ENCODE peak calls at places on chromosomes 7 and 10, in six cellular contexts. One of them, this sample, is unnamed.
A peak's percentile ranks its signal among the peaks of the same experiment; 100 is the strongest.

GRCh38 chr10:14782691-14783363 is 8.1 kb upstream of the FAM107B start:
- DNase-seq in head of caudate nucleus: no peak
- DNase-seq in amniotic stem cell: peak; percentile 2
- DNase-seq in AG08395: no peak
- DNase-seq in stimulated activated CD4-positive, alpha-beta T cell treated with anti-CD3 and anti-CD28 coated beads, Interleukin-4, amount 100 ng/mL, for 4 hours: no peak
- DNase-seq in ELF-1: peak; percentile 55
- DNase-seq in this sample: no peak

GRCh38 chr10:94137747-94138146 is 144.0 kb downstream of the PLCE1 start:
- DNase-seq in AG08395: peak; percentile 21
- DNase-seq in stimulated activated CD4-positive, alpha-beta T cell treated with anti-CD3 and anti-CD28 coated beads, Interleukin-4, amount 100 ng/mL, for 4 hours: no peak
- DNase-seq in amniotic stem cell: no peak
- DNase-seq in ELF-1: no peak
- DNase-seq in head of caudate nucleus: no peak
- DNase-seq in this sample: no peak

GRCh38 chr7:133827707-133828580 is 299.2 kb upstream of the LRGUK start:
- DNase-seq in stimulated activated CD4-positive, alpha-beta T cell treated with anti-CD3 and anti-CD28 coated beads, Interleukin-4, amount 100 ng/mL, for 4 hours: no peak
- DNase-seq in ELF-1: no peak
- DNase-seq in AG08395: no peak
- DNase-seq in head of caudate nucleus: no peak
- DNase-seq in amniotic stem cell: no peak
- DNase-seq in this sample: no peak

GRCh38 chr7:127904706-127905056 is 126.6 kb downstream of the LRRC4 start:
- DNase-seq in stimulated activated CD4-positive, alpha-beta T cell treated with anti-CD3 and anti-CD28 coated beads, Interleukin-4, amount 100 ng/mL, for 4 hours: no peak
- DNase-seq in head of caudate nucleus: no peak
- DNase-seq in amniotic stem cell: no peak
- DNase-seq in AG08395: no peak
- DNase-seq in ELF-1: no peak
- DNase-seq in this sample: no peak

GRCh38 chr10:110361800-110362456 is 57.2 kb upstream of the SMNDC1 start:
- DNase-seq in AG08395: no peak
- DNase-seq in stimulated activated CD4-positive, alpha-beta T cell treated with anti-CD3 and anti-CD28 coated beads, Interleukin-4, amount 100 ng/mL, for 4 hours: no peak
- DNase-seq in head of caudate nucleus: no peak
- DNase-seq in amniotic stem cell: no peak
- DNase-seq in ELF-1: no peak
- DNase-seq in this sample: peak; percentile 26

GRCh38 chr10:130519791-130520190 is 383.6 kb downstream of the GLRX3 start:
- DNase-seq in AG08395: no peak
- DNase-seq in head of caudate nucleus: no peak
- DNase-seq in ELF-1: no peak
- DNase-seq in stimulated activated CD4-positive, alpha-beta T cell treated with anti-CD3 and anti-CD28 coated beads, Interleukin-4, amount 100 ng/mL, for 4 hours: no peak
- DNase-seq in amniotic stem cell: no peak
- DNase-seq in this sample: no peak

GRCh38 chr7:106220307-106220706 is 64.5 kb downstream of the NAMPT start:
- DNase-seq in AG08395: no peak
- DNase-seq in amniotic stem cell: no peak
- DNase-seq in head of caudate nucleus: no peak
- DNase-seq in ELF-1: peak; percentile 22
- DNase-seq in stimulated activated CD4-positive, alpha-beta T cell treated with anti-CD3 and anti-CD28 coated beads, Interleukin-4, amount 100 ng/mL, for 4 hours: no peak
- DNase-seq in this sample: no peak

GRCh38 chr7:48427671-48428070 is 256.4 kb downstream of the ABCA13 start:
- DNase-seq in stimulated activated CD4-positive, alpha-beta T cell treated with anti-CD3 and anti-CD28 coated beads, Interleukin-4, amount 100 ng/mL, for 4 hours: no peak
- DNase-seq in amniotic stem cell: no peak
- DNase-seq in ELF-1: no peak
- DNase-seq in head of caudate nucleus: no peak
- DNase-seq in AG08395: no peak
- DNase-seq in this sample: no peak

GRCh38 chr7:105336009-105336408 is 52.7 kb downstream of the SRPK2 start:
- DNase-seq in ELF-1: no peak
- DNase-seq in AG08395: no peak
- DNase-seq in amniotic stem cell: no peak
- DNase-seq in stimulated activated CD4-positive, alpha-beta T cell treated with anti-CD3 and anti-CD28 coated beads, Interleukin-4, amount 100 ng/mL, for 4 hours: no peak
- DNase-seq in head of caudate nucleus: no peak
- DNase-seq in this sample: no peak

GRCh38 chr7:112669306-112669705 is 120.9 kb downstream of the TMEM168 start:
- DNase-seq in AG08395: no peak
- DNase-seq in head of caudate nucleus: no peak
- DNase-seq in ELF-1: no peak
- DNase-seq in amniotic stem cell: no peak
- DNase-seq in stimulated activated CD4-positive, alpha-beta T cell treated with anti-CD3 and anti-CD28 coated beads, Interleukin-4, amount 100 ng/mL, for 4 hours: no peak
- DNase-seq in this sample: no peak

GRCh38 chr10:17239276-17239660 is 11.2 kb downstream of the VIM start:
- DNase-seq in AG08395: no peak
- DNase-seq in amniotic stem cell: no peak
- DNase-seq in head of caudate nucleus: no peak
- DNase-seq in stimulated activated CD4-positive, alpha-beta T cell treated with anti-CD3 and anti-CD28 coated beads, Interleukin-4, amount 100 ng/mL, for 4 hours: no peak
- DNase-seq in ELF-1: no peak
- DNase-seq in this sample: no peak

GRCh38 chr10:14438057-14438456 is 107.3 kb upstream of the FRMD4A start:
- DNase-seq in ELF-1: no peak
- DNase-seq in stimulated activated CD4-positive, alpha-beta T cell treated with anti-CD3 and anti-CD28 coated beads, Interleukin-4, amount 100 ng/mL, for 4 hours: no peak
- DNase-seq in amniotic stem cell: no peak
- DNase-seq in AG08395: no peak
- DNase-seq in head of caudate nucleus: no peak
- DNase-seq in this sample: no peak

GRCh38 chr10:110944997-110945396 is 25.6 kb downstream of the SHOC2 start:
- DNase-seq in head of caudate nucleus: no peak
- DNase-seq in stimulated activated CD4-positive, alpha-beta T cell treated with anti-CD3 and anti-CD28 coated beads, Interleukin-4, amount 100 ng/mL, for 4 hours: no peak
- DNase-seq in AG08395: peak; percentile 4
- DNase-seq in amniotic stem cell: no peak
- DNase-seq in ELF-1: no peak
- DNase-seq in this sample: no peak

GRCh38 chr10:48940958-48941357 is 1.3 kb upstream of the LRRC18 start:
- DNase-seq in amniotic stem cell: no peak
- DNase-seq in AG08395: no peak
- DNase-seq in ELF-1: peak; percentile 49
- DNase-seq in head of caudate nucleus: no peak
- DNase-seq in stimulated activated CD4-positive, alpha-beta T cell treated with anti-CD3 and anti-CD28 coated beads, Interleukin-4, amount 100 ng/mL, for 4 hours: no peak
- DNase-seq in this sample: no peak

GRCh38 chr7:93811198-93811597 is 79.4 kb downstream of the TFPI2 start:
- DNase-seq in stimulated activated CD4-positive, alpha-beta T cell treated with anti-CD3 and anti-CD28 coated beads, Interleukin-4, amount 100 ng/mL, for 4 hours: no peak
- DNase-seq in ELF-1: no peak
- DNase-seq in AG08395: no peak
- DNase-seq in amniotic stem cell: no peak
- DNase-seq in head of caudate nucleus: no peak
- DNase-seq in this sample: no peak

GRCh38 chr7:94632338-94633024 is 23.5 kb downstream of the SGCE start:
- DNase-seq in head of caudate nucleus: no peak
- DNase-seq in stimulated activated CD4-positive, alpha-beta T cell treated with anti-CD3 and anti-CD28 coated beads, Interleukin-4, amount 100 ng/mL, for 4 hours: no peak
- DNase-seq in AG08395: peak; percentile 42
- DNase-seq in amniotic stem cell: peak; percentile 83
- DNase-seq in ELF-1: no peak
- DNase-seq in this sample: no peak

GRCh38 chr7:99525713-99526440 is 21.4 kb downstream of the ZKSCAN5 start:
- DNase-seq in ELF-1: peak; percentile 8
- DNase-seq in stimulated activated CD4-positive, alpha-beta T cell treated with anti-CD3 and anti-CD28 coated beads, Interleukin-4, amount 100 ng/mL, for 4 hours: no peak
- DNase-seq in head of caudate nucleus: no peak
- DNase-seq in AG08395: no peak
- DNase-seq in amniotic stem cell: no peak
- DNase-seq in this sample: no peak

GRCh38 chr7:18607025-18607424 is 111.5 kb downstream of the HDAC9 start:
- DNase-seq in ELF-1: no peak
- DNase-seq in amniotic stem cell: peak; percentile 20
- DNase-seq in stimulated activated CD4-positive, alpha-beta T cell treated with anti-CD3 and anti-CD28 coated beads, Interleukin-4, amount 100 ng/mL, for 4 hours: no peak
- DNase-seq in AG08395: no peak
- DNase-seq in head of caudate nucleus: no peak
- DNase-seq in this sample: no peak

GRCh38 chr7:105589221-105590077 is 8.2 kb upstream of the EFCAB10 start:
- DNase-seq in ELF-1: peak; percentile 57
- DNase-seq in AG08395: peak; percentile 88
- DNase-seq in head of caudate nucleus: peak; percentile 70
- DNase-seq in stimulated activated CD4-positive, alpha-beta T cell treated with anti-CD3 and anti-CD28 coated beads, Interleukin-4, amount 100 ng/mL, for 4 hours: peak; percentile 21
- DNase-seq in amniotic stem cell: peak; percentile 88
- DNase-seq in this sample: no peak

GRCh38 chr7:105935250-105935649 is 27.8 kb upstream of the CDHR3 start:
- DNase-seq in stimulated activated CD4-positive, alpha-beta T cell treated with anti-CD3 and anti-CD28 coated beads, Interleukin-4, amount 100 ng/mL, for 4 hours: no peak
- DNase-seq in ELF-1: no peak
- DNase-seq in head of caudate nucleus: no peak
- DNase-seq in AG08395: no peak
- DNase-seq in amniotic stem cell: no peak
- DNase-seq in this sample: no peak

GRCh38 chr7:28107960-28108359 is 72.6 kb downstream of the JAZF1 start:
- DNase-seq in ELF-1: no peak
- DNase-seq in amniotic stem cell: no peak
- DNase-seq in head of caudate nucleus: no peak
- DNase-seq in stimulated activated CD4-positive, alpha-beta T cell treated with anti-CD3 and anti-CD28 coated beads, Interleukin-4, amount 100 ng/mL, for 4 hours: no peak
- DNase-seq in AG08395: no peak
- DNase-seq in this sample: no peak

GRCh38 chr7:155466814-155467675 is 9.1 kb downstream of the EN2 start:
- DNase-seq in amniotic stem cell: no peak
- DNase-seq in head of caudate nucleus: no peak
- DNase-seq in ELF-1: peak; percentile 90
- DNase-seq in stimulated activated CD4-positive, alpha-beta T cell treated with anti-CD3 and anti-CD28 coated beads, Interleukin-4, amount 100 ng/mL, for 4 hours: no peak
- DNase-seq in AG08395: no peak
- DNase-seq in this sample: no peak

GRCh38 chr10:7485267-7485601 is 74.4 kb upstream of the SFMBT2 start:
- DNase-seq in amniotic stem cell: no peak
- DNase-seq in stimulated activated CD4-positive, alpha-beta T cell treated with anti-CD3 and anti-CD28 coated beads, Interleukin-4, amount 100 ng/mL, for 4 hours: no peak
- DNase-seq in ELF-1: no peak
- DNase-seq in head of caudate nucleus: no peak
- DNase-seq in AG08395: no peak
- DNase-seq in this sample: no peak

GRCh38 chr7:10908600-10908999 is 65.1 kb upstream of the PHF14 start:
- DNase-seq in ELF-1: peak; percentile 98
- DNase-seq in AG08395: no peak
- DNase-seq in amniotic stem cell: no peak
- DNase-seq in stimulated activated CD4-positive, alpha-beta T cell treated with anti-CD3 and anti-CD28 coated beads, Interleukin-4, amount 100 ng/mL, for 4 hours: no peak
- DNase-seq in head of caudate nucleus: no peak
- DNase-seq in this sample: no peak

GRCh38 chr10:97459933-97460332 is 14.0 kb downstream of the ZDHHC16 start:
- DNase-seq in AG08395: no peak
- DNase-seq in ELF-1: no peak
- DNase-seq in amniotic stem cell: no peak
- DNase-seq in head of caudate nucleus: no peak
- DNase-seq in stimulated activated CD4-positive, alpha-beta T cell treated with anti-CD3 and anti-CD28 coated beads, Interleukin-4, amount 100 ng/mL, for 4 hours: no peak
- DNase-seq in this sample: no peak

GRCh38 chr10:30413996-30414576 is 19.9 kb upstream of the MAP3K8 start:
- DNase-seq in amniotic stem cell: peak; percentile 53
- DNase-seq in AG08395: peak; percentile 79
- DNase-seq in stimulated activated CD4-positive, alpha-beta T cell treated with anti-CD3 and anti-CD28 coated beads, Interleukin-4, amount 100 ng/mL, for 4 hours: no peak
- DNase-seq in head of caudate nucleus: no peak
- DNase-seq in ELF-1: no peak
- DNase-seq in this sample: no peak

GRCh38 chr10:121070671-121071070 is 219.5 kb downstream of the WDR11 start:
- DNase-seq in amniotic stem cell: no peak
- DNase-seq in AG08395: no peak
- DNase-seq in stimulated activated CD4-positive, alpha-beta T cell treated with anti-CD3 and anti-CD28 coated beads, Interleukin-4, amount 100 ng/mL, for 4 hours: no peak
- DNase-seq in ELF-1: no peak
- DNase-seq in head of caudate nucleus: no peak
- DNase-seq in this sample: no peak

GRCh38 chr10:112344261-112344660 is 29.7 kb upstream of the ACSL5 start:
- DNase-seq in AG08395: no peak
- DNase-seq in amniotic stem cell: no peak
- DNase-seq in stimulated activated CD4-positive, alpha-beta T cell treated with anti-CD3 and anti-CD28 coated beads, Interleukin-4, amount 100 ng/mL, for 4 hours: no peak
- DNase-seq in head of caudate nucleus: no peak
- DNase-seq in ELF-1: no peak
- DNase-seq in this sample: no peak